ENCODE peak calls at places on chromosomes 6 and 20, in eight cellular contexts. Y, M, S, D, Z, A, G and P are unnamed samples.

GRCh38 chr20:54070187-54070987 is at the start of gene BCAS1:
- DNase-seq in M (no peak), A (no peak), S (no peak), G (no peak), D (no peak), Y (peak; percentile 62), Z (no peak), P (peak; percentile 86)

GRCh38 chr6:140160494-140160893 is 786.0 kb upstream of the CITED2 start:
- DNase-seq in Z (no peak), A (no peak), S (no peak), G (no peak), Y (no peak), M (no peak), D (no peak), P (no peak)

GRCh38 chr6:157840261-157840660 is 17.2 kb downstream of the SNX9 start:
- DNase-seq in Z (no peak), A (no peak), M (no peak), Y (no peak), D (no peak), S (no peak), G (no peak), P (no peak)

GRCh38 chr6:138454976-138455706 is 44.2 kb downstream of the NHSL1 start:
- DNase-seq in S (no peak), D (no peak), G (no peak), Y (no peak), Z (no peak), M (no peak), A (peak; percentile 50), P (peak; percentile 63)

GRCh38 chr20:1456300-1456699 is 10.3 kb downstream of the NSFL1C start:
- DNase-seq in G (no peak), D (no peak), Z (no peak), Y (no peak), A (no peak), S (no peak), M (no peak), P (no peak)

GRCh38 chr6:112511441-112511840 is 164.3 kb downstream of the RFPL4B start:
- DNase-seq in D (no peak), Z (no peak), M (no peak), A (no peak), Y (no peak), S (no peak), G (no peak), P (no peak)

GRCh38 chr6:39961178-39961577 is 26.9 kb upstream of the MOCS1 start:
- DNase-seq in Y (no peak), Z (peak; percentile 18), A (peak; percentile 49), D (peak; percentile 9), S (no peak), M (no peak), G (no peak), P (no peak)

GRCh38 chr6:154661751-154662150 is 71.5 kb upstream of the SCAF8 start:
- DNase-seq in D (no peak), A (no peak), Z (no peak), Y (no peak), M (no peak), G (peak; percentile 17), S (no peak), P (no peak)

GRCh38 chr20:31515072-31515774 is 981 bp downstream of the HM13 start:
- DNase-seq in A (no peak), Y (no peak), M (no peak), G (no peak), Z (no peak), D (no peak), S (no peak), P (peak; percentile 14)

GRCh38 chr6:37202788-37203491 is 33.0 kb downstream of the PIM1 start:
- DNase-seq in G (no peak), S (no peak), M (no peak), D (no peak), Z (no peak), Y (no peak), A (no peak), P (no peak)

GRCh38 chr6:75290558-75290957 is 6.0 kb upstream of the TMEM30A start:
- DNase-seq in Z (no peak), G (no peak), A (no peak), D (no peak), Y (no peak), M (no peak), S (no peak), P (no peak)

GRCh38 chr20:53149184-53149651 is 177.1 kb downstream of the TSHZ2 start:
- DNase-seq in S (no peak), A (no peak), G (no peak), D (no peak), Z (no peak), M (no peak), Y (no peak), P (no peak)

GRCh38 chr6:78561015-78561414 is 306.3 kb upstream of the IRAK1BP1 start:
- DNase-seq in D (no peak), A (no peak), S (no peak), Y (no peak), M (no peak), G (no peak), Z (no peak), P (no peak)

GRCh38 chr6:134675110-134676038 is 274.5 kb downstream of the ALDH8A1 start:
- DNase-seq in M (peak; percentile 65), S (no peak), D (no peak), A (no peak), G (no peak), Z (no peak), Y (no peak), P (no peak)

GRCh38 chr6:132167966-132168365 is 216.8 kb upstream of the CCN2 start:
- DNase-seq in D (no peak), Z (no peak), G (no peak), A (no peak), S (no peak), M (no peak), Y (no peak), P (no peak)

GRCh38 chr6:159968295-159969203 is at the start of gene IGF2R:
- DNase-seq in A (peak; percentile 97), Z (peak; percentile 97), G (no peak), M (peak; percentile 86), D (peak; percentile 83), Y (peak; percentile 96), S (peak; percentile 96), P (peak; percentile 96)